ENCODE peak calls at places on chromosomes 1 and 21, in six cellular contexts. H, K, B, S, R and G are unnamed samples.

GRCh38 chr1:67270569-67270968 is 37.1 kb upstream of the IL12RB2 start:
- DNase-seq in B (no peak), K (no peak), S (no peak), H (no peak), R (no peak), G (no peak)

GRCh38 chr1:89198500-89199072 is at the start of gene GBP4:
- DNase-seq in B (peak), R (peak), H (peak), K (no peak), S (peak), G (peak)

GRCh38 chr1:57620589-57620988 is 196.7 kb upstream of the DAB1 start:
- DNase-seq in H (no peak), K (no peak), S (no peak), B (no peak), R (no peak), G (no peak)

GRCh38 chr21:37712204-37712934 is 203.9 kb downstream of the KCNJ6 start:
- DNase-seq in B (peak), S (peak), H (peak), R (peak), K (peak), G (peak)

GRCh38 chr1:179883739-179884138 is 1.7 kb downstream of the TOR1AIP1 start:
- DNase-seq in B (peak), S (no peak), K (no peak), R (peak), H (peak), G (no peak)

GRCh38 chr1:244394851-244395765 is 56.6 kb downstream of the ADSS2 start:
- DNase-seq in K (no peak), H (no peak), S (no peak), R (no peak), B (no peak), G (no peak)

GRCh38 chr1:26771643-26772321 is 16.0 kb upstream of the PIGV start:
- DNase-seq in H (peak), S (peak), R (peak), B (no peak), K (peak), G (peak)

GRCh38 chr1:59128784-59129227 is 168.1 kb upstream of the FGGY start:
- DNase-seq in K (peak), R (no peak), B (no peak), H (peak), S (peak), G (no peak)

GRCh38 chr1:20185834-20186782 is at the start of the genes PLA2G2C and UBXN10:
- DNase-seq in B (no peak), K (no peak), S (no peak), R (no peak), H (no peak), G (no peak)

GRCh38 chr1:96416690-96417444 is 304.7 kb upstream of the PTBP2 start:
- DNase-seq in S (no peak), H (peak), R (peak), K (no peak), B (no peak), G (peak)

GRCh38 chr1:15201221-15201620 is 45.8 kb upstream of the FHAD1 start:
- DNase-seq in R (no peak), B (no peak), S (no peak), K (no peak), H (no peak), G (no peak)

GRCh38 chr1:64754166-64754565 is 9.3 kb downstream of the RAVER2 start:
- DNase-seq in B (no peak), S (no peak), K (no peak), R (no peak), H (no peak), G (no peak)

GRCh38 chr1:49541096-49541752 is 482.5 kb downstream of the AGBL4 start:
- DNase-seq in S (no peak), B (no peak), H (no peak), K (no peak), R (no peak), G (no peak)

GRCh38 chr1:28129150-28129549 is 40.7 kb upstream of the EYA3 start:
- DNase-seq in K (peak), B (no peak), R (peak), S (no peak), H (peak), G (peak)

GRCh38 chr1:94324168-94324544 is 86.8 kb upstream of the ARHGAP29 start:
- DNase-seq in S (no peak), K (no peak), R (peak), H (peak), B (no peak), G (no peak)

GRCh38 chr1:240909701-240910457 is 297.9 kb upstream of the GREM2 start:
- DNase-seq in K (no peak), B (peak), H (no peak), S (no peak), R (no peak), G (no peak)

GRCh38 chr1:112706505-112707216 is at the start of gene RHOC:
- DNase-seq in K (peak), S (no peak), R (no peak), B (no peak), H (peak), G (peak)

GRCh38 chr1:28604411-28604810 is 12.3 kb downstream of the RAB42 start:
- DNase-seq in K (no peak), H (no peak), R (no peak), B (no peak), S (no peak), G (no peak)

GRCh38 chr1:208326033-208326432 is 81.8 kb upstream of the PLXNA2 start:
- DNase-seq in H (no peak), R (no peak), S (no peak), B (no peak), K (no peak), G (no peak)

GRCh38 chr1:50841791-50842387 is 118.2 kb downstream of the FAF1 start:
- DNase-seq in S (peak), H (peak), K (no peak), R (no peak), B (no peak), G (peak)

GRCh38 chr1:170068923-170069322 is 5.6 kb downstream of the KIFAP3 start:
- DNase-seq in B (no peak), R (no peak), K (no peak), H (no peak), S (no peak), G (no peak)

GRCh38 chr1:147627435-147628110 is 42.8 kb downstream of the ACP6 start:
- DNase-seq in K (peak), B (peak), R (peak), H (peak), S (peak), G (peak)

GRCh38 chr1:2498648-2499047 is 22.6 kb downstream of the PLCH2 start:
- DNase-seq in R (no peak), K (no peak), B (no peak), H (no peak), S (no peak), G (no peak)

GRCh38 chr1:75083848-75084514 is 50.2 kb upstream of the LHX8 start:
- DNase-seq in R (peak), S (no peak), B (no peak), K (no peak), H (no peak), G (no peak)

GRCh38 chr1:6459850-6460265 is 6.1 kb downstream of the TNFRSF25 start:
- DNase-seq in B (no peak), S (no peak), R (no peak), K (no peak), H (no peak), G (no peak)

GRCh38 chr1:69523032-69523431 is 44.7 kb upstream of the LRRC7 start:
- DNase-seq in S (peak), H (peak), B (no peak), R (peak), K (peak), G (peak)

GRCh38 chr1:158095737-158096335 is 84.9 kb upstream of the CD1D start:
- DNase-seq in B (no peak), K (peak), H (peak), S (no peak), R (no peak), G (peak)

GRCh38 chr1:9490605-9491339 is 48.5 kb upstream of the SLC25A33 start:
- DNase-seq in B (peak), H (peak), S (peak), K (peak), R (peak), G (peak)

GRCh38 chr1:220908757-220909156 is 29.5 kb downstream of the HLX start:
- DNase-seq in S (no peak), R (no peak), K (no peak), B (peak), H (peak), G (peak)

GRCh38 chr1:59195151-59195550 is 101.7 kb upstream of the FGGY start:
- DNase-seq in B (no peak), R (no peak), S (no peak), H (no peak), K (no peak), G (no peak)

GRCh38 chr21:39079617-39080016 is 103.6 kb downstream of the PSMG1 start:
- DNase-seq in R (no peak), H (no peak), S (no peak), B (no peak), K (peak), G (peak)

GRCh38 chr1:30754684-30755171 is 2.8 kb downstream of the LAPTM5 start:
- DNase-seq in B (peak), R (no peak), S (no peak), K (no peak), H (no peak), G (no peak)

GRCh38 chr1:154548028-154548427 is 10.4 kb downstream of the UBE2Q1 start:
- DNase-seq in B (no peak), R (no peak), K (no peak), H (no peak), S (no peak), G (no peak)

DNA sequence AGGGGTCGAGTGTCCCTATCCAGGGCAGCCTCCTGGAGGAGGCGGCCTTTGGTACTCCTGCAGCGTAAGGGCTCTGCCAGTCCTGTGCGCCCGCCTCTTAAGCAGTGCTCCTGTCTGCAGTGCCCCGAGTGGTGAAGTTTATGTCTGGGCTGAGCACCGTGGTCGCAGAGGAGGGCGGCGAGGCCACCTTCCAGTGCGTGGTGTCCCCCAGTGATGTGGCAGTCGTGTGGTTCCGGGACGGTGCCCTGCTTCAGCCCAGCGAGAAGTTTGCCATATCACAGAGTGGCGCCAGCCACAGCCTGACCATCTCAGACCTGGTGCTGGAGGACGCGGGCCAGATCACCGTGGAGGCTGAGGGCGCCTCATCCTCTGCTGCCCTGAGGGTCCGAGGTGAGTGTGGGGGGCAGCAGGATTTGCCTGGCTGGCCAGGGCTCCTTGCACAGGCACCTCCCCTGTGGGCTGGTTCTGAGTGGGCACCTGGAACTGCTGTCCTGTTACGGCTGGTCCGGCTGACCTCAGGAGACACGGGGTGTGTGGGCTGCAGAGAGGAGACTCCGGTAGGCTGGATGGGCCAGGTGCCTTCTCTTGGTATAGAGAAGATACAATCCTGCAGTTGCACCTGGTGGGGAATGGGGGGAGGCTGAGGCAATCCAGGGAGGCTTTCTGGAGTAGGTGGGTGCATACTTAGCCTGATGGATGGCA is 66.8 kb downstream of the OBSCN start:
- DNase-seq in S (no peak), H (no peak), R (no peak), K (no peak), B (no peak), G (no peak)
- H3K4me3 ChIP-seq in S (no peak), H (no peak), R (no peak), K (no peak), B (no peak), G (no peak)

DNA sequence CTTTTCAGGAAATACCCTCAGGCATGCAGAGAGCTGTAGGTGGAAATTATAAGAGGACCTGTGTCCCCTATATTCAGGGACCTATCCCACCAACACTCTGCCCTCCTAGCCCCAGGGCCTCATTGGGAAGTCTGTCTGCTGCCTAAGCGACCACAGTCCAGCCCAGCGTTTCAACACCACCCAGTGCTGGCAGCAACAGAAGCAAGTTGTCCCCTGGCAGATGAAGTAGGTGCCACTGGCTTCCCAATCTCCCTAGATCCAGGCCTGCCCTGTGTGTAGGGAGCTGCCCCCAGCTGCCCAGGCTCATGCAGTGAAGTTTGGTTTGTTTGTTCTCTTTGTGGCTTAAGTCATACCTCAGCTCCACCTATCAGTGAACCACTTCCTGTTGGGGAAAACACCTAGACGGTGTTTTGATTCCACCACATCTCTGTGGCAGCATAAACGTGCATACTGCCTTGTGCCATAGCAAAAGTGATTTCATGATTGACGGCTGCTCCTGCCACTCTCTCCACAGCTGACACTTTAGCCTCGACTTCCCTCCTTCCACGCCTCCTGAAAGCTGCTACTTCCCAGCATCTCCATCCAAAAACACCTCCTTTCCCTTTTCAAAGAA is 8.1 kb upstream of the LEFTY1 start:
- DNase-seq in H (peak), B (peak), R (peak), K (no peak), S (no peak), G (no peak)
- TF ChIP-seq CTCF in H (no peak), B (no peak), R (no peak), K (no peak), S (no peak), G (no peak)

GRCh38 chr1:43238991-43239469 is 30.8 kb upstream of the TMEM125 start:
- DNase-seq in H (no peak), B (no peak), S (no peak), R (no peak), K (no peak), G (no peak)

GRCh38 chr1:43238104-43238503 is 31.7 kb upstream of the TMEM125 start:
- DNase-seq in S (no peak), R (peak), B (no peak), H (peak), K (peak), G (peak)

GRCh38 chr1:43237131-43237530 is 32.7 kb upstream of the TMEM125 start:
- DNase-seq in K (no peak), B (no peak), S (no peak), H (no peak), R (no peak), G (no peak)

GRCh38 chr1:43241352-43241953 is 28.3 kb upstream of the TMEM125 start:
- DNase-seq in S (no peak), K (peak), R (peak), B (no peak), H (peak), G (no peak)

DNA sequence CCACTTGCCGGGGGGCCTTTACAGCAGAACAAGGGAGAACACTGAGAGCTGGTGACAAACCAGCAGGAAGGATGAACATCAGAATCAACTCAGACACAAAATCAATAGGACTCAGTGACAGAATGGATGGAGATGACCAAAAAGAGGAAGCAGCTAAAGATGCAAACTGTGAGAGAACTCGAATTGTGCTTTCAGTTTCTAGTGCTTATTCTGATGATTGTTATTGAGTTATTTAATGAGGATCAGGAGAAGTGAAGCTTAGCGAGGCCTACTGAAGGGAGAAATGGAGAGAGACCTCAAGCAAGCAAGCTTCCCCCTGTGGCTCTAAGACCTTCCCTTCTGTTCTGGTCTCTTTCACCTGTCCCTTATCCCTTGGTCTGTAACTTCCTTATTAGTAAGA is 30.3 kb upstream of the TMEM125 start:
- DNase-seq in R (no peak), H (no peak), S (no peak), K (no peak), B (peak), G (no peak)
- H3K4me3 ChIP-seq in R (no peak), H (no peak), S (no peak), K (no peak), B (no peak), G (no peak)

GRCh38 chr1:196355206-196355786 is 252.9 kb downstream of the KCNT2 start:
- DNase-seq in K (peak), B (no peak), R (no peak), S (no peak), H (peak), G (peak)
- TF ChIP-seq CTCF in K (peak), B (peak), R (peak), S (peak), H (peak), G (peak)